ENCODE peak calls at places on chromosomes 6 and 20, in nine cellular contexts. One of them, this sample, is unnamed.

GRCh38 chr6:155126727-155127439 is 131.8 kb downstream of the TIAM2 start:
- DNase-seq in adrenal gland: peak; percentile 84
- DNase-seq in gastrocnemius medialis: no peak
- DNase-seq in CD8-positive, alpha-beta T cell: no peak
- DNase-seq in HCT116: peak; percentile 93
- DNase-seq in mesendoderm: peak; percentile 88
- DNase-seq in CD8-positive, alpha-beta memory T cell: no peak
- DNase-seq in fibroblast of lung: peak; percentile 59
- DNase-seq in naive thymus-derived CD4-positive, alpha-beta T cell: no peak
- DNase-seq in this sample: no peak

GRCh38 chr6:40326689-40327404 is 260.3 kb downstream of the LRFN2 start:
- DNase-seq in gastrocnemius medialis: no peak
- DNase-seq in mesendoderm: no peak
- DNase-seq in HCT116: no peak
- DNase-seq in adrenal gland: no peak
- DNase-seq in CD8-positive, alpha-beta memory T cell: no peak
- DNase-seq in naive thymus-derived CD4-positive, alpha-beta T cell: no peak
- DNase-seq in fibroblast of lung: no peak
- DNase-seq in CD8-positive, alpha-beta T cell: no peak
- DNase-seq in this sample: no peak

GRCh38 chr6:32188381-32189081 is 1.5 kb downstream of the PBX2 start:
- DNase-seq in fibroblast of lung: peak; percentile 26
- DNase-seq in gastrocnemius medialis: no peak
- DNase-seq in CD8-positive, alpha-beta T cell: no peak
- DNase-seq in naive thymus-derived CD4-positive, alpha-beta T cell: no peak
- DNase-seq in HCT116: no peak
- DNase-seq in CD8-positive, alpha-beta memory T cell: no peak
- DNase-seq in adrenal gland: no peak
- DNase-seq in mesendoderm: no peak
- DNase-seq in this sample: no peak

GRCh38 chr6:149445095-149445466 is 39.7 kb downstream of the ZC3H12D start:
- DNase-seq in fibroblast of lung: no peak
- DNase-seq in adrenal gland: peak; percentile 48
- DNase-seq in naive thymus-derived CD4-positive, alpha-beta T cell: no peak
- DNase-seq in gastrocnemius medialis: no peak
- DNase-seq in CD8-positive, alpha-beta memory T cell: no peak
- DNase-seq in HCT116: no peak
- DNase-seq in CD8-positive, alpha-beta T cell: no peak
- DNase-seq in mesendoderm: no peak
- DNase-seq in this sample: no peak

GRCh38 chr6:98657764-98658163 is 176.6 kb upstream of the POU3F2 start:
- DNase-seq in mesendoderm: peak; percentile 49
- DNase-seq in gastrocnemius medialis: no peak
- DNase-seq in adrenal gland: no peak
- DNase-seq in HCT116: no peak
- DNase-seq in naive thymus-derived CD4-positive, alpha-beta T cell: no peak
- DNase-seq in fibroblast of lung: peak; percentile 36
- DNase-seq in CD8-positive, alpha-beta memory T cell: no peak
- DNase-seq in CD8-positive, alpha-beta T cell: no peak
- DNase-seq in this sample: peak; percentile 37

GRCh38 chr20:58331961-58332551 is 22.5 kb downstream of the RAB22A start:
- DNase-seq in naive thymus-derived CD4-positive, alpha-beta T cell: no peak
- DNase-seq in CD8-positive, alpha-beta memory T cell: no peak
- DNase-seq in gastrocnemius medialis: no peak
- DNase-seq in mesendoderm: peak; percentile 14
- DNase-seq in fibroblast of lung: no peak
- DNase-seq in HCT116: no peak
- DNase-seq in CD8-positive, alpha-beta T cell: no peak
- DNase-seq in adrenal gland: no peak
- DNase-seq in this sample: no peak

GRCh38 chr20:5780233-5781217 is 30.3 kb downstream of the SHLD1 start:
- DNase-seq in CD8-positive, alpha-beta T cell: no peak
- DNase-seq in adrenal gland: no peak
- DNase-seq in fibroblast of lung: peak; percentile 28
- DNase-seq in naive thymus-derived CD4-positive, alpha-beta T cell: no peak
- DNase-seq in gastrocnemius medialis: no peak
- DNase-seq in HCT116: no peak
- DNase-seq in CD8-positive, alpha-beta memory T cell: no peak
- DNase-seq in mesendoderm: no peak
- DNase-seq in this sample: no peak

GRCh38 chr6:72589096-72589495 is 32.8 kb upstream of the KCNQ5 start:
- DNase-seq in gastrocnemius medialis: no peak
- DNase-seq in naive thymus-derived CD4-positive, alpha-beta T cell: no peak
- DNase-seq in adrenal gland: no peak
- DNase-seq in CD8-positive, alpha-beta memory T cell: no peak
- DNase-seq in HCT116: no peak
- DNase-seq in CD8-positive, alpha-beta T cell: no peak
- DNase-seq in mesendoderm: no peak
- DNase-seq in fibroblast of lung: peak; percentile 62
- DNase-seq in this sample: no peak

GRCh38 chr6:152189736-152190135 is 382.3 kb downstream of the ESR1 start:
- DNase-seq in CD8-positive, alpha-beta T cell: no peak
- DNase-seq in CD8-positive, alpha-beta memory T cell: no peak
- DNase-seq in fibroblast of lung: no peak
- DNase-seq in HCT116: no peak
- DNase-seq in gastrocnemius medialis: no peak
- DNase-seq in naive thymus-derived CD4-positive, alpha-beta T cell: no peak
- DNase-seq in mesendoderm: no peak
- DNase-seq in adrenal gland: no peak
- DNase-seq in this sample: no peak

GRCh38 chr6:75437451-75438185 is 56.0 kb downstream of the FILIP1 start:
- DNase-seq in mesendoderm: peak; percentile 42
- DNase-seq in adrenal gland: no peak
- DNase-seq in CD8-positive, alpha-beta memory T cell: no peak
- DNase-seq in naive thymus-derived CD4-positive, alpha-beta T cell: no peak
- DNase-seq in fibroblast of lung: peak; percentile 62
- DNase-seq in HCT116: no peak
- DNase-seq in CD8-positive, alpha-beta T cell: no peak
- DNase-seq in gastrocnemius medialis: peak; percentile 30
- DNase-seq in this sample: no peak

GRCh38 chr20:31861346-31862156 is 8.8 kb downstream of the DUSP15 start:
- DNase-seq in CD8-positive, alpha-beta memory T cell: peak; percentile 59
- DNase-seq in naive thymus-derived CD4-positive, alpha-beta T cell: peak; percentile 18
- DNase-seq in mesendoderm: peak; percentile 87
- DNase-seq in adrenal gland: peak; percentile 49
- DNase-seq in gastrocnemius medialis: no peak
- DNase-seq in fibroblast of lung: peak; percentile 39
- DNase-seq in HCT116: peak; percentile 35
- DNase-seq in CD8-positive, alpha-beta T cell: peak; percentile 55
- DNase-seq in this sample: peak; percentile 92

GRCh38 chr20:34171640-34172039 is 59.6 kb upstream of the EIF2S2 start:
- DNase-seq in mesendoderm: no peak
- DNase-seq in CD8-positive, alpha-beta T cell: no peak
- DNase-seq in naive thymus-derived CD4-positive, alpha-beta T cell: no peak
- DNase-seq in fibroblast of lung: no peak
- DNase-seq in HCT116: no peak
- DNase-seq in gastrocnemius medialis: no peak
- DNase-seq in adrenal gland: no peak
- DNase-seq in CD8-positive, alpha-beta memory T cell: no peak
- DNase-seq in this sample: no peak

GRCh38 chr6:139159016-139159415 is 24.1 kb downstream of the HECA start:
- DNase-seq in CD8-positive, alpha-beta memory T cell: no peak
- DNase-seq in fibroblast of lung: no peak
- DNase-seq in mesendoderm: no peak
- DNase-seq in CD8-positive, alpha-beta T cell: no peak
- DNase-seq in gastrocnemius medialis: no peak
- DNase-seq in adrenal gland: peak; percentile 19
- DNase-seq in naive thymus-derived CD4-positive, alpha-beta T cell: no peak
- DNase-seq in HCT116: no peak
- DNase-seq in this sample: no peak

GRCh38 chr6:169881398-169881797 is 130.0 kb downstream of the ERMARD start:
- DNase-seq in adrenal gland: no peak
- DNase-seq in naive thymus-derived CD4-positive, alpha-beta T cell: no peak
- DNase-seq in HCT116: no peak
- DNase-seq in gastrocnemius medialis: no peak
- DNase-seq in CD8-positive, alpha-beta memory T cell: no peak
- DNase-seq in mesendoderm: no peak
- DNase-seq in CD8-positive, alpha-beta T cell: no peak
- DNase-seq in fibroblast of lung: no peak
- DNase-seq in this sample: no peak

GRCh38 chr6:36340341-36340670 is 3.6 kb upstream of the BNIP5 start:
- DNase-seq in adrenal gland: no peak
- DNase-seq in naive thymus-derived CD4-positive, alpha-beta T cell: no peak
- DNase-seq in CD8-positive, alpha-beta T cell: no peak
- DNase-seq in HCT116: no peak
- DNase-seq in mesendoderm: no peak
- DNase-seq in fibroblast of lung: no peak
- DNase-seq in CD8-positive, alpha-beta memory T cell: no peak
- DNase-seq in gastrocnemius medialis: no peak
- DNase-seq in this sample: no peak
- H3K4me3 ChIP-seq in adrenal gland: no peak overlapping the region
- H3K4me3 ChIP-seq in naive thymus-derived CD4-positive, alpha-beta T cell: no peak overlapping the region
- H3K4me3 ChIP-seq in CD8-positive, alpha-beta T cell: no peak overlapping the region
- H3K4me3 ChIP-seq in HCT116: peak overlapping the region; percentile 49
- H3K4me3 ChIP-seq in mesendoderm: no peak overlapping the region
- H3K4me3 ChIP-seq in fibroblast of lung: no peak overlapping the region
- H3K4me3 ChIP-seq in CD8-positive, alpha-beta memory T cell: no peak overlapping the region
- H3K4me3 ChIP-seq in gastrocnemius medialis: no peak overlapping the region
- H3K4me3 ChIP-seq in this sample: no peak overlapping the region

DNA sequence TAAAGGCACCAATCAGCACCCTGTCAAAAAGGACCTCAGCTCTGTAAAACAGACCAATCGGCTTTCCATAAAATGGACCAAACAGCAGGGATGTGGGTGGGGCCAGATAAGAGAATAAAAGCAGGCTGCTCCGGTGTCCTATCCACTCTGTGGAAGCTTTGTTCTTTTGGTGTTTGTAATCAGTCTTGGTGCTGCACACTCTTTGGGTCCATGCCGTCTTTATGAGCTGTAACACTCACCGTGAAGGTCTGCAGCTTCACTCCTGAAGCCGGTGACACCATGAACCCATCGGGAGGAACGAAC is 7.3 kb upstream of the PXDC1 start:
- DNase-seq in CD8-positive, alpha-beta T cell: no peak
- DNase-seq in gastrocnemius medialis: no peak
- DNase-seq in fibroblast of lung: no peak
- DNase-seq in HCT116: no peak
- DNase-seq in mesendoderm: no peak
- DNase-seq in adrenal gland: no peak
- DNase-seq in CD8-positive, alpha-beta memory T cell: no peak
- DNase-seq in naive thymus-derived CD4-positive, alpha-beta T cell: no peak
- DNase-seq in this sample: no peak
- H3K27ac ChIP-seq in CD8-positive, alpha-beta T cell: no peak overlapping the region
- H3K27ac ChIP-seq in gastrocnemius medialis: no peak overlapping the region
- H3K27ac ChIP-seq in fibroblast of lung: no peak overlapping the region
- H3K27ac ChIP-seq in HCT116: no peak overlapping the region
- H3K27ac ChIP-seq in mesendoderm: no peak overlapping the region
- H3K27ac ChIP-seq in adrenal gland: no peak overlapping the region
- H3K27ac ChIP-seq in CD8-positive, alpha-beta memory T cell: no peak overlapping the region
- H3K27ac ChIP-seq in naive thymus-derived CD4-positive, alpha-beta T cell: no peak overlapping the region
- H3K27ac ChIP-seq in this sample: peak overlapping the region; percentile 29

GRCh38 chr6:1596088-1596852 is 13.4 kb upstream of the FOXC1 start:
- DNase-seq in CD8-positive, alpha-beta T cell: peak; percentile 53
- DNase-seq in adrenal gland: peak; percentile 44
- DNase-seq in fibroblast of lung: peak; percentile 52
- DNase-seq in mesendoderm: peak; percentile 80
- DNase-seq in gastrocnemius medialis: no peak
- DNase-seq in HCT116: no peak
- DNase-seq in CD8-positive, alpha-beta memory T cell: peak; percentile 59
- DNase-seq in naive thymus-derived CD4-positive, alpha-beta T cell: peak; percentile 50
- DNase-seq in this sample: no peak

GRCh38 chr6:1595271-1596087 is 14.2 kb upstream of the FOXC1 start:
- DNase-seq in naive thymus-derived CD4-positive, alpha-beta T cell: no peak
- DNase-seq in mesendoderm: no peak
- DNase-seq in gastrocnemius medialis: no peak
- DNase-seq in adrenal gland: no peak
- DNase-seq in CD8-positive, alpha-beta T cell: no peak
- DNase-seq in CD8-positive, alpha-beta memory T cell: no peak
- DNase-seq in HCT116: no peak
- DNase-seq in fibroblast of lung: no peak
- DNase-seq in this sample: no peak

GRCh38 chr6:1593286-1593957 is 16.3 kb upstream of the FOXC1 start:
- DNase-seq in adrenal gland: no peak
- DNase-seq in CD8-positive, alpha-beta memory T cell: no peak
- DNase-seq in mesendoderm: no peak
- DNase-seq in CD8-positive, alpha-beta T cell: no peak
- DNase-seq in HCT116: no peak
- DNase-seq in gastrocnemius medialis: no peak
- DNase-seq in naive thymus-derived CD4-positive, alpha-beta T cell: no peak
- DNase-seq in fibroblast of lung: no peak
- DNase-seq in this sample: no peak

GRCh38 chr6:1593958-1594314 is 15.8 kb upstream of the FOXC1 start:
- DNase-seq in mesendoderm: no peak
- DNase-seq in HCT116: no peak
- DNase-seq in adrenal gland: no peak
- DNase-seq in naive thymus-derived CD4-positive, alpha-beta T cell: no peak
- DNase-seq in CD8-positive, alpha-beta T cell: no peak
- DNase-seq in gastrocnemius medialis: no peak
- DNase-seq in CD8-positive, alpha-beta memory T cell: no peak
- DNase-seq in fibroblast of lung: no peak
- DNase-seq in this sample: no peak

GRCh38 chr6:1594495-1595200 is 15.1 kb upstream of the FOXC1 start:
- DNase-seq in fibroblast of lung: no peak
- DNase-seq in CD8-positive, alpha-beta T cell: no peak
- DNase-seq in mesendoderm: no peak
- DNase-seq in naive thymus-derived CD4-positive, alpha-beta T cell: no peak
- DNase-seq in CD8-positive, alpha-beta memory T cell: no peak
- DNase-seq in HCT116: no peak
- DNase-seq in gastrocnemius medialis: no peak
- DNase-seq in adrenal gland: no peak
- DNase-seq in this sample: no peak
- H3K27me3 ChIP-seq in fibroblast of lung: peaks cover 4% of the 10 kb centered on the region
- H3K27me3 ChIP-seq in CD8-positive, alpha-beta T cell: peaks cover 10% of the 10 kb centered on the region
- H3K27me3 ChIP-seq in mesendoderm: no peaks in the 10 kb centered on the region
- H3K27me3 ChIP-seq in naive thymus-derived CD4-positive, alpha-beta T cell: no peaks in the 10 kb centered on the region
- H3K27me3 ChIP-seq in CD8-positive, alpha-beta memory T cell: peaks cover 35% of the 10 kb centered on the region
- H3K27me3 ChIP-seq in HCT116: peaks cover 3% of the 10 kb centered on the region
- H3K27me3 ChIP-seq in gastrocnemius medialis: peaks cover 31% of the 10 kb centered on the region
- H3K27me3 ChIP-seq in adrenal gland: peaks cover 38% of the 10 kb centered on the region
- H3K27me3 ChIP-seq in this sample: peaks cover 17% of the 10 kb centered on the region

GRCh38 chr20:19544684-19545083 is 213.4 kb upstream of the RIN2 start:
- DNase-seq in CD8-positive, alpha-beta T cell: no peak
- DNase-seq in fibroblast of lung: no peak
- DNase-seq in adrenal gland: no peak
- DNase-seq in naive thymus-derived CD4-positive, alpha-beta T cell: no peak
- DNase-seq in HCT116: no peak
- DNase-seq in mesendoderm: no peak
- DNase-seq in CD8-positive, alpha-beta memory T cell: no peak
- DNase-seq in gastrocnemius medialis: no peak
- DNase-seq in this sample: no peak

GRCh38 chr20:19543114-19543513 is 214.9 kb upstream of the RIN2 start:
- DNase-seq in CD8-positive, alpha-beta T cell: no peak
- DNase-seq in naive thymus-derived CD4-positive, alpha-beta T cell: peak; percentile 2
- DNase-seq in CD8-positive, alpha-beta memory T cell: no peak
- DNase-seq in adrenal gland: no peak
- DNase-seq in fibroblast of lung: no peak
- DNase-seq in gastrocnemius medialis: no peak
- DNase-seq in HCT116: no peak
- DNase-seq in mesendoderm: no peak
- DNase-seq in this sample: no peak

GRCh38 chr20:19539191-19539590 is 218.9 kb upstream of the RIN2 start:
- DNase-seq in adrenal gland: no peak
- DNase-seq in CD8-positive, alpha-beta memory T cell: no peak
- DNase-seq in gastrocnemius medialis: peak; percentile 6
- DNase-seq in HCT116: no peak
- DNase-seq in naive thymus-derived CD4-positive, alpha-beta T cell: no peak
- DNase-seq in fibroblast of lung: no peak
- DNase-seq in CD8-positive, alpha-beta T cell: no peak
- DNase-seq in mesendoderm: no peak
- DNase-seq in this sample: no peak

DNA sequence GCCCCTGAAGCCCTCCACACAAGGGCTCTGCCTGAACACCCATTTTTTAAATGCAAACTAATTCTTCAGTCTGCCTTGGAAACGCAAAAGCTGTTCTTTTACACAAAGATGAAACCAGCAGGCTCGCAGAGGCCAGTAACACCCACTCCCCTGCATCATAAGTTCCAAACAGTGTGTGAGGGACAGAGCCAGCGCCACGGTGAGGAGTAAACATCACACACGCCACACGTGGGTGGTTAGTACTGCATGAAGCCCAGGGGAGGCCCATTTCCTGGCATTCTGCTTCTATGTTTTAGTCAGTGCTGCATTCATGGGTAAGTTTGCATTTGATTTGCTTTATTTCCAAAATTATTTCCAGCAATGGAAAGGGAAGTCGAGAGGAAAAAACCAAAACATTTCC is 217.7 kb upstream of the RIN2 start:
- DNase-seq in fibroblast of lung: no peak
- DNase-seq in CD8-positive, alpha-beta memory T cell: no peak
- DNase-seq in naive thymus-derived CD4-positive, alpha-beta T cell: no peak
- DNase-seq in adrenal gland: no peak
- DNase-seq in HCT116: no peak
- DNase-seq in mesendoderm: no peak
- DNase-seq in gastrocnemius medialis: no peak
- DNase-seq in CD8-positive, alpha-beta T cell: no peak
- DNase-seq in this sample: no peak
- H3K4me3 ChIP-seq in fibroblast of lung: no peak overlapping the region
- H3K4me3 ChIP-seq in CD8-positive, alpha-beta memory T cell: no peak overlapping the region
- H3K4me3 ChIP-seq in naive thymus-derived CD4-positive, alpha-beta T cell: no peak overlapping the region
- H3K4me3 ChIP-seq in adrenal gland: no peak overlapping the region
- H3K4me3 ChIP-seq in HCT116: no peak overlapping the region
- H3K4me3 ChIP-seq in mesendoderm: no peak overlapping the region
- H3K4me3 ChIP-seq in gastrocnemius medialis: no peak overlapping the region
- H3K4me3 ChIP-seq in CD8-positive, alpha-beta T cell: no peak overlapping the region
- H3K4me3 ChIP-seq in this sample: no peak overlapping the region

This sample was measured in RWPE2.